ENCODE peak calls at places on chromosome 18, in five cellular contexts. P is fibroblast of lung; Y is CD8-positive, alpha-beta T cell; V is heart right ventricle; J is A549. M is an unnamed sample. For H3K4me1, the result is how much of the 10 kb centered on the place peaks cover.

GRCh38 chr18:48028716-48029115 is 98.3 kb upstream of the SMAD2 start:
- DNase-seq in Y (no peak), V (no peak), J (no peak), P (no peak), M (no peak)

GRCh38 chr18:25896178-25896780 is 194.1 kb downstream of the SS18 start:
- DNase-seq in J (peak), Y (no peak), P (peak), V (peak), M (peak)

GRCh38 chr18:78767648-78768071 is 212.0 kb upstream of the SALL3 start:
- DNase-seq in V (no peak), Y (no peak), P (no peak), J (no peak), M (no peak)

GRCh38 chr18:2197945-2198344 is 373.4 kb downstream of the METTL4 start:
- DNase-seq in J (no peak), V (no peak), Y (no peak), P (no peak), M (no peak)

GRCh38 chr18:27685807-27686412 is 491.0 kb downstream of the CDH2 start:
- DNase-seq in V (no peak), Y (no peak), J (peak), P (peak), M (no peak)

GRCh38 chr18:32328379-32328778 is 138.5 kb downstream of the MEP1B start:
- DNase-seq in Y (no peak), P (peak), J (no peak), V (no peak), M (no peak)

GRCh38 chr18:10023853-10024638 is 110.2 kb downstream of the VAPA start:
- DNase-seq in Y (no peak), V (no peak), P (no peak), J (no peak), M (peak)

GRCh38 chr18:37309059-37309458 is 256.5 kb downstream of the CELF4 start:
- DNase-seq in Y (no peak), J (no peak), V (no peak), P (no peak), M (no peak)

GRCh38 chr18:51059969-51060368 is 30.0 kb downstream of the SMAD4 start:
- DNase-seq in J (no peak), Y (no peak), V (no peak), P (no peak), M (no peak)

GRCh38 chr18:8661754-8662573 is 43.4 kb upstream of the MTCL1 start:
- DNase-seq in Y (no peak), J (no peak), P (peak), V (no peak), M (peak)

GRCh38 chr18:79680100-79680879 is 687 bp downstream of the CTDP1 start:
- DNase-seq in V (peak), J (peak), P (peak), Y (peak), M (peak)

GRCh38 chr18:79944746-79945117 is 6.7 kb downstream of the SLC66A2 start:
- DNase-seq in J (no peak), P (no peak), V (no peak), Y (peak), M (no peak)

GRCh38 chr18:57901819-57902600 is 98.9 kb upstream of the ATP8B1 start:
- DNase-seq in V (no peak), P (peak), J (peak), Y (no peak), M (no peak)

GRCh38 chr18:50866765-50867164 is 12.2 kb upstream of the ME2 start:
- DNase-seq in V (no peak), P (peak), J (no peak), Y (no peak), M (no peak)

DNA sequence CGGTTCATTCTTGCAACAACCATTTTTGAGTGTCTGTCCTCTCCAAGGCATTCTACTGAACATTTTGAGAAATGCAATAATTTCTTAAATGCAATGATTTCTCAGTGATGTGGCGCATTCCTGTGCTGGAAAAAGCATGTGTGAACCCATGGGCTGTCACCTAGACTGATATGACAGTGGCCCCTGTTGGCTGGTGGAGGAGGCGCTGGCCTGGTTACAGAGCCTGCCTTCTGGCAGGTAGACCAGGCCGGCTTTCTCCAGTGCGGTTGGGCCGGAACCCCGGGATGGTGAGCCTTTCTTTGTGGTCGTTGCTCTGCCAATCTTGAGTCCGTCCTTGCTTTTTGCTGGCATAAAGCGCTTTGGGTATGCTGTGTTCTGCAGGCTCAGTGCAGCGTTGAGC is 33.7 kb downstream of the TSHZ1 start:
- DNase-seq in Y (peak), V (no peak), P (no peak), J (no peak), M (no peak)
- TF ChIP-seq CTCF in Y (peak), V (peak), P (peak), J (no peak), M (no peak)

GRCh38 chr18:394997-395383 is 105.5 kb downstream of the COLEC12 start:
- DNase-seq in Y (no peak), V (no peak), J (no peak), P (peak), M (no peak)
- H3K4me1 ChIP-seq in Y (under half), V (under half), J (under half), P (under half), M (under half)

GRCh38 chr18:12254820-12255511 is 805 bp downstream of the CIDEA start:
- DNase-seq in V (no peak), Y (no peak), P (no peak), J (no peak), M (no peak)

GRCh38 chr18:12255626-12256026 is 1.5 kb downstream of the CIDEA start:
- DNase-seq in J (no peak), V (no peak), Y (no peak), P (peak), M (no peak)

GRCh38 chr18:12253027-12253426 is 1.1 kb upstream of the CIDEA start:
- DNase-seq in P (no peak), Y (no peak), J (no peak), V (no peak), M (no peak)

GRCh38 chr18:12253517-12254136 is 534 bp upstream of the CIDEA start:
- DNase-seq in P (no peak), V (no peak), J (no peak), Y (no peak), M (no peak)

DNA sequence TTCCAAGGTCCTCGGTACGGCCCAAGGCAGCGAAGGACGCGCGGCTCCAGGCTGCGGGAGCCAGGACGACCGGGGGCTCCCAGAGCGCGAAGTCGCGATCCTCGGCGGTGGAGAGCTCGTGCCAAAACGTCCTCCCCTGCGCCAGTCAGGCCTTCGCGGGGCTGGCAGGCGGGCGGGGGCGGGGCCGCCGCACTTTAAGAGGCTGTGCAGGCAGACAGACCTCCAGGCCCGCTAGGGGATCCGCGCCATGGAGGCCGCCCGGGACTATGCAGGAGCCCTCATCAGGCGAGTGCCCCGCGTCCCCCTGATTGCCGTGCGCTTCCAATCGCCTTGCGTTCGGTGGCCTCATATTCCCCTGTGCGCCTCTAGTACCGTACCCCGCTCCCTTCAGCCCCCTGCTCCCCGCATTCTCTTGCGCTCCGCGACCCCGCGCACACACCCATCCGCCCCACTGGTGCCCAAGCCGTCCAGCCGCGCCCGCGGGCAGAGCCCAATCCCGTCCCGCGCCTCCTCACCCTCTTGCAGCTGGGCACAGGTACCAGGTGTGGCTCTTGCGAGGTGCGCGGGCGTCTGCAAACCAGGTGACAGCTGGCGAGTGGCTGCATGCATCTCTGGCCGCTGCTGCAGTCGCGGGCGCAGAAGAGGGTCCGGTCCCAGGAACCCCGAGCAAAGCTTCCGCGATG is at the start of gene CIDEA:
- DNase-seq in J (no peak), V (no peak), P (peak), Y (no peak), M (no peak)
- TF ChIP-seq CTCF in J (no peak), V (no peak), P (no peak), Y (no peak), M (no peak)

DNA sequence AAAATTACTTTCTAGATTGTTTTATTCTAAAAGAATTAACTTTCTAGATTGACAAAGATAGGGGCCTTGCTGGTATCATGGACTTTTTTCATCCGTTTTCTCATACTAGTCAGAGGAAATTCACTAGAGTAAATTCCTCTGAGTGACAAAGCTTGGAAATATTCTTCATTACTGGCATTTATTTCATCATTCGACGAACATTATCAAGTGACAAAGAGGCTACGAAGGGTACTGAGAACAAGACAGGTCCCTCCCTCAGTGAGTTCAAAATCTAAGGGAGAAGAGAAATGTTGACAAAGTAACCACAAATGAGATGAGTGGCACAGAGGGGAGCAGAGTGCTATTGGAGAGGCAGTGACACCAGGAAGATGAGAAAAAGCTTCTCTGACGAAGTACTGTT is 4.3 kb downstream of the EPG5 start:
- DNase-seq in J (no peak), Y (peak), P (peak), V (no peak), M (no peak)
- H3K4me1 ChIP-seq in J (under half), Y (half or more), P (under half), V (under half), M (under half)

M was measured in Caco-2.